ENCODE peak calls at places on chromosomes 3 and 15, in six cellular contexts. One of them, this sample, is unnamed.

GRCh38 chr15:55230051-55230670 is 33.4 kb upstream of the RSL24D1 start:
- DNase-seq in AG04450: no peak
- DNase-seq in gastrocnemius medialis: no peak
- DNase-seq in heart right ventricle: no peak
- DNase-seq in fibroblast of lung: peak; percentile 24
- DNase-seq in IMR-90: peak; percentile 32
- DNase-seq in this sample: peak; percentile 52

GRCh38 chr15:38069001-38069400 is 134.6 kb downstream of the TMCO5A start:
- DNase-seq in AG04450: no peak
- DNase-seq in gastrocnemius medialis: no peak
- DNase-seq in fibroblast of lung: peak; percentile 83
- DNase-seq in IMR-90: peak; percentile 85
- DNase-seq in heart right ventricle: peak; percentile 37
- DNase-seq in this sample: peak; percentile 89

GRCh38 chr3:6260551-6261191 is 600.2 kb upstream of the GRM7 start:
- DNase-seq in fibroblast of lung: no peak
- DNase-seq in IMR-90: no peak
- DNase-seq in AG04450: no peak
- DNase-seq in gastrocnemius medialis: no peak
- DNase-seq in heart right ventricle: no peak
- DNase-seq in this sample: no peak

GRCh38 chr15:27608248-27608647 is 490.9 kb downstream of the OCA2 start:
- DNase-seq in fibroblast of lung: no peak
- DNase-seq in AG04450: no peak
- DNase-seq in IMR-90: no peak
- DNase-seq in heart right ventricle: no peak
- DNase-seq in gastrocnemius medialis: no peak
- DNase-seq in this sample: no peak

GRCh38 chr15:31975446-31976229 is 54.7 kb upstream of the CHRNA7 start:
- DNase-seq in fibroblast of lung: peak; percentile 3
- DNase-seq in AG04450: no peak
- DNase-seq in heart right ventricle: no peak
- DNase-seq in gastrocnemius medialis: no peak
- DNase-seq in IMR-90: no peak
- DNase-seq in this sample: peak; percentile 7

GRCh38 chr3:187798531-187799520 is 53.6 kb upstream of the BCL6 start:
- DNase-seq in IMR-90: no peak
- DNase-seq in AG04450: no peak
- DNase-seq in fibroblast of lung: no peak
- DNase-seq in heart right ventricle: no peak
- DNase-seq in gastrocnemius medialis: no peak
- DNase-seq in this sample: no peak

GRCh38 chr3:171461087-171461917 is 1.1 kb upstream of the TNIK start:
- DNase-seq in gastrocnemius medialis: peak; percentile 60
- DNase-seq in AG04450: no peak
- DNase-seq in fibroblast of lung: peak; percentile 23
- DNase-seq in heart right ventricle: no peak
- DNase-seq in IMR-90: peak; percentile 44
- DNase-seq in this sample: peak; percentile 59

GRCh38 chr15:78298983-78299301 is 467 bp downstream of the SKIC8 start:
- DNase-seq in fibroblast of lung: no peak
- DNase-seq in heart right ventricle: no peak
- DNase-seq in IMR-90: peak; percentile 20
- DNase-seq in AG04450: no peak
- DNase-seq in gastrocnemius medialis: no peak
- DNase-seq in this sample: peak; percentile 44

GRCh38 chr3:142628806-142629205 is 32.6 kb downstream of the PLS1 start:
- DNase-seq in fibroblast of lung: no peak
- DNase-seq in gastrocnemius medialis: no peak
- DNase-seq in AG04450: no peak
- DNase-seq in heart right ventricle: no peak
- DNase-seq in IMR-90: no peak
- DNase-seq in this sample: no peak

GRCh38 chr3:189756651-189757078 is 125.5 kb downstream of the TP63 start:
- DNase-seq in AG04450: no peak
- DNase-seq in gastrocnemius medialis: no peak
- DNase-seq in IMR-90: no peak
- DNase-seq in heart right ventricle: no peak
- DNase-seq in fibroblast of lung: no peak
- DNase-seq in this sample: no peak

GRCh38 chr15:83205725-83206324 is 1.8 kb downstream of the HDGFL3 start:
- DNase-seq in AG04450: no peak
- DNase-seq in IMR-90: peak; percentile 63
- DNase-seq in gastrocnemius medialis: no peak
- DNase-seq in fibroblast of lung: peak; percentile 70
- DNase-seq in heart right ventricle: peak; percentile 12
- DNase-seq in this sample: peak; percentile 66

GRCh38 chr3:129278439-129278969 is at the start of gene HMCES:
- DNase-seq in heart right ventricle: peak; percentile 96
- DNase-seq in IMR-90: peak; percentile 81
- DNase-seq in gastrocnemius medialis: peak; percentile 88
- DNase-seq in AG04450: peak; percentile 32
- DNase-seq in fibroblast of lung: peak; percentile 82
- DNase-seq in this sample: peak; percentile 89

GRCh38 chr3:129280183-129280582 is 1.5 kb downstream of the HMCES start:
- DNase-seq in gastrocnemius medialis: no peak
- DNase-seq in AG04450: no peak
- DNase-seq in heart right ventricle: no peak
- DNase-seq in fibroblast of lung: no peak
- DNase-seq in IMR-90: no peak
- DNase-seq in this sample: no peak

GRCh38 chr3:129278970-129279906 is 568 bp downstream of the HMCES start:
- DNase-seq in AG04450: no peak
- DNase-seq in heart right ventricle: peak; percentile 20
- DNase-seq in gastrocnemius medialis: no peak
- DNase-seq in IMR-90: peak; percentile 67
- DNase-seq in fibroblast of lung: peak; percentile 34
- DNase-seq in this sample: peak; percentile 71

GRCh38 chr3:129276385-129276784 is 2.3 kb upstream of the HMCES start:
- DNase-seq in fibroblast of lung: no peak
- DNase-seq in heart right ventricle: no peak
- DNase-seq in IMR-90: no peak
- DNase-seq in gastrocnemius medialis: no peak
- DNase-seq in AG04450: no peak
- DNase-seq in this sample: no peak

DNA sequence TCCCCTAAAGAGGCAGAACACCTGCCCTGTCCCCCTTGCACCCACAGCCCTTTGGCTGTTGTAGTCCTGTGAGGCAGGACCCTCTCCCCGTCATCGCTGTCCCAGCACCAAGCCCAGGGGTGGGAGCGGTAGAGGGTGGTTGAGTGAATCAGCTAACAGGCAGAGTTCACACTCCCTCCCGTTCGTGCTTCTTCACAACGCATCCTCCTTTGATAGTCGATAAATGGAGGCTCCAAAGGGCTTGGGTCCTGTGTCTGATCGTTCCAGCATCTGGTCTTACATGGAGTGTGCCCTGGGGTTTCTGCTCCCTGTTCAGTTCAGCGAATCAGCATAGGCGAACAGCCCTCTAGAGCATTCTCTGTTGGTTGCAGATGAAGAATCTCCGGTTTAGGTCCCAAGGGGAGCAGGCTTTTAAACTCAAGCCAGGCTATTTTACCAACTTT is 820 bp upstream of the HMCES start:
- DNase-seq in fibroblast of lung: no peak
- DNase-seq in IMR-90: peak; percentile 19
- DNase-seq in gastrocnemius medialis: no peak
- DNase-seq in heart right ventricle: peak; percentile 19
- DNase-seq in AG04450: no peak
- DNase-seq in this sample: peak; percentile 67
- H3K4me3 ChIP-seq in fibroblast of lung: peak overlapping the region; percentile 79
- H3K4me3 ChIP-seq in IMR-90: no peak overlapping the region
- H3K4me3 ChIP-seq in gastrocnemius medialis: peak overlapping the region; percentile 83
- H3K4me3 ChIP-seq in heart right ventricle: peak overlapping the region; percentile 90
- H3K4me3 ChIP-seq in AG04450: no peak overlapping the region
- H3K4me3 ChIP-seq in this sample: no peak overlapping the region

GRCh38 chr3:190810957-190811356 is 51.5 kb downstream of the GMNC start:
- DNase-seq in fibroblast of lung: no peak
- DNase-seq in gastrocnemius medialis: no peak
- DNase-seq in heart right ventricle: no peak
- DNase-seq in AG04450: no peak
- DNase-seq in IMR-90: no peak
- DNase-seq in this sample: no peak

GRCh38 chr3:190807719-190808375 is 54.6 kb downstream of the GMNC start:
- DNase-seq in AG04450: no peak
- DNase-seq in gastrocnemius medialis: peak; percentile 71
- DNase-seq in fibroblast of lung: peak; percentile 2
- DNase-seq in IMR-90: no peak
- DNase-seq in heart right ventricle: peak; percentile 85
- DNase-seq in this sample: peak; percentile 27

GRCh38 chr3:190809351-190809750 is 53.1 kb downstream of the GMNC start:
- DNase-seq in fibroblast of lung: no peak
- DNase-seq in IMR-90: no peak
- DNase-seq in gastrocnemius medialis: no peak
- DNase-seq in AG04450: no peak
- DNase-seq in heart right ventricle: no peak
- DNase-seq in this sample: no peak

DNA sequence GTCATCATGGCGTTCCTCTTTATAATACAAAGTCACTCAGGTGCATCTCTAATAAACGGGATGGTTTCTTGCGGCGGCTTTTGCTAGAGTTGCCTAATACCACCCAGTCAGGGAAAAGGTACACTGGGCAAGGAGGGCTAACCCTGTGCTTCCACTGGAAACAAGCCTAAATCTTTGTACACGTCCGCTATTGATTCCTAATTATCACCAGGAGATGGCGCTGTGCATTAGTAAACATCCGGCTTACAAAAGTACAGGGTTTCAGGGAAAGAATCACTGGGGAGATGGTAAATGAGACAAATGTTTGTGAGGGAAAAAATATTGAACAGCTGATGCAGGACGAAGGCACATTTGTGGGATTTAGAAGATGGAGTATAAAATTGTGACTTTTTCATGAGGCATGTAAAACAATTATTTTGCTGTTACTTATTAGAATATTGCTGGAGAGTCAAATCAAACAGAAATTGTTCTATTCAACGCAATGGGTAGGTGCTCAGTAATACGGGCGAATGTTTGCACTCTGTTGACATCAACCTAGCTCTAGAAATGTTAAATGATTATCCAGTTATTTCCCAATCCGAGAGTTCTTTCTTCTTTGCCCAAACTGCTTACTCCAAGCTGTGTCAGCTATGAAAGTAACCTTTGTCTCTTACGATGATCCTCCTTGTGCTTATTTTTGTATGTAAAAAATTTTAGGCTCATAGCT is 50.6 kb downstream of the GMNC start:
- DNase-seq in fibroblast of lung: peak; percentile 81
- DNase-seq in gastrocnemius medialis: no peak
- DNase-seq in AG04450: peak; percentile 36
- DNase-seq in heart right ventricle: peak; percentile 23
- DNase-seq in IMR-90: peak; percentile 60
- DNase-seq in this sample: peak; percentile 71
- TF ChIP-seq CTCF in fibroblast of lung: peak; percentile 76
- TF ChIP-seq CTCF in gastrocnemius medialis: peak; percentile 45
- TF ChIP-seq CTCF in AG04450: peak; percentile 82
- TF ChIP-seq CTCF in heart right ventricle: peak; percentile 56
- TF ChIP-seq CTCF in IMR-90: peak; percentile 71
- TF ChIP-seq CTCF in this sample: peak; percentile 72

GRCh38 chr3:133459400-133459799 is 59.5 kb downstream of the BFSP2 start:
- DNase-seq in heart right ventricle: no peak
- DNase-seq in AG04450: no peak
- DNase-seq in fibroblast of lung: peak; percentile 23
- DNase-seq in gastrocnemius medialis: peak; percentile 59
- DNase-seq in IMR-90: no peak
- DNase-seq in this sample: peak; percentile 22

GRCh38 chr3:133464573-133464972 is 64.7 kb downstream of the BFSP2 start:
- DNase-seq in heart right ventricle: no peak
- DNase-seq in gastrocnemius medialis: no peak
- DNase-seq in fibroblast of lung: peak; percentile 62
- DNase-seq in IMR-90: peak; percentile 56
- DNase-seq in AG04450: no peak
- DNase-seq in this sample: peak; percentile 64

GRCh38 chr3:133460809-133461208 is 61.0 kb downstream of the BFSP2 start:
- DNase-seq in gastrocnemius medialis: no peak
- DNase-seq in heart right ventricle: no peak
- DNase-seq in fibroblast of lung: no peak
- DNase-seq in AG04450: no peak
- DNase-seq in IMR-90: peak; percentile 11
- DNase-seq in this sample: no peak

GRCh38 chr3:133463441-133463860 is 63.6 kb downstream of the BFSP2 start:
- DNase-seq in AG04450: no peak
- DNase-seq in IMR-90: no peak
- DNase-seq in gastrocnemius medialis: no peak
- DNase-seq in fibroblast of lung: no peak
- DNase-seq in heart right ventricle: no peak
- DNase-seq in this sample: no peak

DNA sequence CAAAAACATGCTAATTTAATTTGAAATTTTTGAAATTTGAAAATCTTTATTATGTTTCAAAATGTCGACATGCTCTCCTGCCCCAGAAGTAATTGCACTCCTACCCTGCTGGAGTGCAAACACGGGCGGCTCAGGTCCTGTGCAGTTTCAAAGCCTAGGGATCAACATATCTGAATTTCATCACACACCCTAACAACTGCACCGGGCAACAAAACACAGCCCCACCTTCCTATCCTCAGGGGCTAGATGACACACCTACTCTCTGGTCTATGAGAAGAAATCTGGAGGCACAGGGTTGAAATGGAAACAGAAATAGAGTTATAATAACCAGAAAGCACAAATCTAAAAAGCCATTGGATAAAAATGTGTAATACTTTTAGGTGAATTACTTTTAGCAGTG is 61.4 kb downstream of the BFSP2 start:
- DNase-seq in AG04450: no peak
- DNase-seq in heart right ventricle: no peak
- DNase-seq in IMR-90: no peak
- DNase-seq in fibroblast of lung: no peak
- DNase-seq in gastrocnemius medialis: no peak
- DNase-seq in this sample: no peak
- H3K4me3 ChIP-seq in AG04450: no peak overlapping the region
- H3K4me3 ChIP-seq in heart right ventricle: no peak overlapping the region
- H3K4me3 ChIP-seq in IMR-90: no peak overlapping the region
- H3K4me3 ChIP-seq in fibroblast of lung: no peak overlapping the region
- H3K4me3 ChIP-seq in gastrocnemius medialis: no peak overlapping the region
- H3K4me3 ChIP-seq in this sample: no peak overlapping the region

GRCh38 chr3:108331792-108332191 is 35.4 kb downstream of the HHLA2 start:
- DNase-seq in fibroblast of lung: no peak
- DNase-seq in AG04450: no peak
- DNase-seq in IMR-90: no peak
- DNase-seq in heart right ventricle: no peak
- DNase-seq in gastrocnemius medialis: no peak
- DNase-seq in this sample: no peak
- TF ChIP-seq CTCF in fibroblast of lung: no peak
- TF ChIP-seq CTCF in AG04450: no peak
- TF ChIP-seq CTCF in IMR-90: no peak
- TF ChIP-seq CTCF in heart right ventricle: no peak
- TF ChIP-seq CTCF in gastrocnemius medialis: no peak
- TF ChIP-seq CTCF in this sample: no peak